ENCODE peak calls at places on chromosomes 1 and 21, in four cellular contexts. K is heart right ventricle; N is activated CD8-positive, alpha-beta T cell treated with anti-CD3 and anti-CD28 coated beads for 36 hours; Q is fibroblast of pulmonary artery. M is an unnamed sample.

GRCh38 chr1:77513839-77514763 is 168.4 kb downstream of the ZZZ3 start:
- DNase-seq in N (no peak), Q (peak; percentile 92), K (no peak), M (no peak)

GRCh38 chr1:84510668-84511067 is 4.3 kb upstream of the GNG5 start:
- DNase-seq in N (no peak), K (no peak), Q (no peak), M (no peak)

GRCh38 chr1:112515311-112516009 is 6.7 kb downstream of the WNT2B start:
- DNase-seq in Q (peak; percentile 70), N (no peak), K (no peak), M (no peak)

GRCh38 chr1:37599940-37600339 is 4.2 kb upstream of the GNL2 start:
- DNase-seq in N (no peak), K (no peak), Q (no peak), M (no peak)

GRCh38 chr1:119617751-119618691 is 30.0 kb downstream of the ZNF697 start:
- DNase-seq in Q (peak; percentile 25), K (no peak), N (no peak), M (no peak)

GRCh38 chr21:45887121-45887611 is 94.4 kb upstream of the COL6A1 start:
- DNase-seq in K (peak; percentile 64), N (no peak), Q (peak; percentile 28), M (no peak)

GRCh38 chr1:14553711-14554110 is 44.8 kb upstream of the KAZN start:
- DNase-seq in Q (no peak), N (no peak), K (no peak), M (no peak)

GRCh38 chr1:19495000-19495656 is 9.8 kb upstream of the CAPZB start:
- DNase-seq in K (no peak), N (no peak), Q (peak; percentile 81), M (no peak)

GRCh38 chr1:236904874-236905741 is 99.1 kb downstream of the MT1HL1 start:
- DNase-seq in N (peak; percentile 8), K (no peak), Q (peak; percentile 70), M (no peak)

GRCh38 chr1:101008229-101008628 is 17.4 kb downstream of the DPH5 start:
- DNase-seq in Q (no peak), K (no peak), N (no peak), M (no peak)

GRCh38 chr1:12631571-12631970 is 12.3 kb upstream of the AADACL4 start:
- DNase-seq in Q (no peak), N (no peak), K (no peak), M (no peak)

GRCh38 chr1:2786329-2787162 is 14.9 kb downstream of the TTC34 start:
- DNase-seq in N (peak; percentile 83), Q (no peak), K (peak; percentile 67), M (no peak)

GRCh38 chr1:197837911-197838310 is 62.6 kb upstream of the DENND1B start:
- DNase-seq in K (no peak), Q (no peak), N (no peak), M (no peak)

GRCh38 chr1:8239039-8239305 is 78.9 kb upstream of the SLC45A1 start:
- DNase-seq in N (no peak), Q (peak; percentile 73), K (no peak), M (no peak)

GRCh38 chr1:201461783-201462441 is 7.1 kb downstream of the PHLDA3 start:
- DNase-seq in N (no peak), K (peak; percentile 72), Q (peak; percentile 98), M (peak; percentile 99)

GRCh38 chr1:19765623-19766022 is 34.1 kb downstream of the TMCO4 start:
- DNase-seq in N (peak; percentile 41), Q (peak; percentile 88), K (no peak), M (no peak)

GRCh38 chr1:43452789-43453441 is 816 bp downstream of the HYI start:
- DNase-seq in K (no peak), Q (peak; percentile 70), N (no peak), M (peak; percentile 89)

GRCh38 chr1:39890880-39891279 is 7.6 kb upstream of the TRIT1 start:
- DNase-seq in K (no peak), Q (no peak), N (no peak), M (no peak)

GRCh38 chr1:155073377-155074272 is 5.0 kb upstream of the EFNA3 start:
- DNase-seq in Q (no peak), K (no peak), N (peak; percentile 60), M (no peak)

GRCh38 chr1:58481962-58482361 is 64.6 kb downstream of the OMA1 start:
- DNase-seq in K (no peak), N (no peak), Q (no peak), M (no peak)

GRCh38 chr1:2554621-2555387 is 1.4 kb upstream of the TNFRSF14 start:
- DNase-seq in N (peak; percentile 82), K (no peak), Q (no peak), M (no peak)

GRCh38 chr1:7732331-7732730 is 38.8 kb upstream of the VAMP3 start:
- DNase-seq in N (no peak), Q (no peak), K (no peak), M (no peak)

DNA sequence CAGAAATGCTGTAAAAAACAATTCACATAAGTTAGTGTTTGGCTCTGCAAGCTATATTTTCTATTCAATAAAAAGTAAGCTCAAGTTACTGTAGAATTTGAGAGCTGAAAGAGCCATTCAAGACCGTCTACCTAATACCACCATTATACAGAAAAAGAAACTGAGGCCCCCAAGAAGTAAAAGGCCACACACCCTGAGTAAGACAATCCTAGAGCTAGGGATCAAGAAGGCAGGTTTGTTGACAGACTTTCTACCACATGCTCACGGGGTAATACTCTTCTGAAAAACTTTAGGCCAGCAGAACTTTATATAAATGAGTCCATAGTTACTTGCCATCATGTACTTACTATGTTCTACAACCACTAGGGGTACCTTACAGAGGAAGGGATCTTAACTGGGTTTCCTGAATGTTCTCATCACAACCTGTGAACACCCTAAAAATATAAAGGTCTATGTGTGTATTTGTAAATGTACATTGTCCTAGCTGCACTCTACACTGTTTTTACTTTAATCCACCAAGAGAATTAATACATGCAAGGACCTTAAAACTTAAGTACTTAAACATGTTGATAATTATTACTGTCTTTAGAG is 2.7 kb downstream of the PSMG1 start:
- DNase-seq in K (no peak), Q (no peak), N (no peak), M (no peak)
- TF ChIP-seq CTCF in K (no peak), Q (peak; percentile 33), N (no peak), M (no peak)

GRCh38 chr1:147080671-147081394 is 91.4 kb downstream of the PRKAB2 start:
- DNase-seq in K (no peak), N (peak; percentile 17), Q (no peak), M (peak; percentile 65)
- TF ChIP-seq CTCF in K (no peak), N (no peak), Q (no peak), M (no peak)

GRCh38 chr1:169295846-169296245 is 71.8 kb downstream of the NME7 start:
- DNase-seq in N (no peak), K (no peak), Q (no peak), M (no peak)
- TF ChIP-seq CTCF in N (no peak), K (no peak), Q (no peak), M (no peak)

DNA sequence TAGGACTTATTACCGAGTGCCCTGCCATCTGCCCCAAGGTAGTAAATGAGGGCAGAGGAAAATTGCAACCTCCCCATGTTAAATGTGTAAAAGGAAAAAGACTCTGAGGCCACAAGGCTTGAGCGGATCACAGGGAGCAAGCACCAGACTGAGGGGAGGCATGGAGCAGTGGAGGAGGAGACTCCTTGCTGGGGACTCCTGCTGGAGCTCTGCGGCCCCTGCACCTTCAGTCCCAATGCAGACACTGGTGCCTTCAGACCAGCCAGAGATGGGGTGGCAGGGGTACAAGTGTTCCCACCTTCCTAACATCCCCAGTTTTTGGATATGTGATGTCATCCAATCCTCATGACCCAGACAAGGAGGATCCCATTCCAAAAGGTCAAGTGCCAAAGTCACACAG is 128.4 kb upstream of the NGF start:
- DNase-seq in K (no peak), Q (no peak), N (no peak), M (no peak)
- TF ChIP-seq CTCF in K (no peak), Q (peak; percentile 19), N (no peak), M (no peak)

GRCh38 chr1:86714159-86714558 is 9.8 kb downstream of the SH3GLB1 start:
- DNase-seq in Q (peak; percentile 16), K (no peak), N (no peak), M (no peak)
- TF ChIP-seq CTCF in Q (no peak), K (no peak), N (no peak), M (no peak)

M was measured in vagina.